ENCODE peak calls at places on chromosomes 7 and 10, in eight cellular contexts. S is WERI-Rb-1, T is uterus, E is spleen, M is neural progenitor cell, C is lower lobe of right lung, V is A549, D is choroid plexus epithelial cell. L is an unnamed sample.

GRCh38 chr7:71384094-71384493 is 252.2 kb downstream of the GALNT17 start:
- DNase-seq in S (no peak), T (no peak), E (no peak), M (no peak), C (no peak), V (no peak), D (no peak), L (no peak)

GRCh38 chr10:76342996-76343395 is 911.6 kb downstream of the LRMDA start:
- DNase-seq in S (no peak), T (no peak), E (no peak), M (no peak), C (no peak), V (no peak), D (no peak), L (no peak)

GRCh38 chr10:103859161-103860141 is 4.1 kb upstream of the SH3PXD2A start:
- DNase-seq in S (peak), T (peak), E (no peak), M (peak), C (no peak), V (peak), D (peak), L (peak)

GRCh38 chr10:9596368-9596920 is 1421.2 kb upstream of the CELF2 start:
- DNase-seq in S (no peak), T (no peak), E (no peak), M (no peak), C (no peak), V (peak), D (peak), L (no peak)

GRCh38 chr7:22176791-22177412 is 180.1 kb downstream of the RAPGEF5 start:
- DNase-seq in S (no peak), T (no peak), E (no peak), M (no peak), C (no peak), V (no peak), D (no peak), L (no peak)

GRCh38 chr10:929965-930364 is 1.5 kb downstream of the LARP4B start:
- DNase-seq in S (no peak), T (no peak), E (no peak), M (no peak), C (no peak), V (no peak), D (no peak), L (no peak)

GRCh38 chr7:114048386-114049235 is 129.8 kb upstream of the PPP1R3A start:
- DNase-seq in S (no peak), T (no peak), E (no peak), M (no peak), C (no peak), V (peak), D (peak), L (no peak)

GRCh38 chr10:93068411-93069244 is 5.1 kb upstream of the CYP26A1 start:
- DNase-seq in S (peak), T (no peak), E (no peak), M (peak), C (no peak), V (no peak), D (peak), L (no peak)

GRCh38 chr7:99987846-99988245 is 12.0 kb upstream of the AZGP1 start:
- DNase-seq in S (no peak), T (no peak), E (peak), M (no peak), C (no peak), V (no peak), D (no peak), L (no peak)

GRCh38 chr7:137816696-137817320 is 30.0 kb downstream of the DGKI start:
- DNase-seq in S (no peak), T (no peak), E (no peak), M (peak), C (no peak), V (no peak), D (peak), L (no peak)

GRCh38 chr10:104045151-104046089 is 40.3 kb downstream of the COL17A1 start:
- DNase-seq in S (peak), T (no peak), E (no peak), M (peak), C (no peak), V (peak), D (peak), L (peak)

GRCh38 chr10:15897282-15897681 is 37.0 kb upstream of the MINDY3 start:
- DNase-seq in S (no peak), T (no peak), E (no peak), M (no peak), C (no peak), V (no peak), D (peak), L (no peak)

GRCh38 chr10:57218382-57218781 is 857.3 kb upstream of the ZWINT start:
- DNase-seq in S (no peak), T (no peak), E (no peak), M (no peak), C (no peak), V (no peak), D (no peak), L (no peak)

GRCh38 chr7:2680792-2681490 is 7.1 kb upstream of the AMZ1 start:
- DNase-seq in S (peak), T (peak), E (peak), M (peak), C (peak), V (peak), D (peak), L (peak)

GRCh38 chr10:13500201-13500600 is 28.6 kb downstream of the BEND7 start:
- DNase-seq in S (no peak), T (no peak), E (no peak), M (no peak), C (no peak), V (no peak), D (no peak), L (no peak)

GRCh38 chr10:124048371-124049290 is 44.8 kb downstream of the CHST15 start:
- DNase-seq in S (no peak), T (no peak), E (peak), M (no peak), C (no peak), V (no peak), D (peak), L (no peak)

GRCh38 chr10:43268491-43268890 is 1.6 kb upstream of the RASGEF1A start:
- DNase-seq in S (no peak), T (no peak), E (no peak), M (no peak), C (no peak), V (no peak), D (no peak), L (no peak)

GRCh38 chr10:91953600-91954140 is 30.1 kb downstream of the BTAF1 start:
- DNase-seq in S (no peak), T (no peak), E (no peak), M (peak), C (no peak), V (no peak), D (no peak), L (no peak)

GRCh38 chr10:100661546-100661945 is 83.8 kb upstream of the PAX2 start:
- DNase-seq in S (no peak), T (no peak), E (no peak), M (no peak), C (no peak), V (no peak), D (no peak), L (no peak)

GRCh38 chr7:67423058-67423457 is 426.4 kb downstream of the TYW1 start:
- DNase-seq in S (no peak), T (no peak), E (peak), M (no peak), C (no peak), V (no peak), D (peak), L (peak)

GRCh38 chr10:100646033-100646432 is 99.3 kb upstream of the PAX2 start:
- DNase-seq in S (no peak), T (no peak), E (no peak), M (no peak), C (no peak), V (no peak), D (no peak), L (no peak)

GRCh38 chr10:61683319-61683718 is 20.6 kb downstream of the CABCOCO1 start:
- DNase-seq in S (no peak), T (no peak), E (no peak), M (no peak), C (no peak), V (no peak), D (no peak), L (no peak)

GRCh38 chr7:11969627-11970026 is 137.6 kb upstream of the THSD7A start:
- DNase-seq in S (no peak), T (no peak), E (no peak), M (peak), C (no peak), V (no peak), D (no peak), L (no peak)

GRCh38 chr7:21568762-21569161 is 25.9 kb downstream of the DNAH11 start:
- DNase-seq in S (no peak), T (no peak), E (no peak), M (peak), C (no peak), V (no peak), D (peak), L (no peak)

GRCh38 chr10:94403034-94403822 is 887 bp downstream of the TBC1D12 start:
- DNase-seq in S (peak), T (peak), E (peak), M (peak), C (peak), V (peak), D (peak), L (no peak)

GRCh38 chr10:598415-599170 is 90.9 kb downstream of the DIP2C start:
- DNase-seq in S (no peak), T (no peak), E (no peak), M (peak), C (no peak), V (no peak), D (peak), L (peak)

GRCh38 chr7:6423942-6424701 is 23.6 kb downstream of the DAGLB start:
- DNase-seq in S (no peak), T (no peak), E (peak), M (no peak), C (peak), V (peak), D (peak), L (no peak)

GRCh38 chr10:131073469-131074060 is 238.0 kb downstream of the TCERG1L start:
- DNase-seq in S (no peak), T (no peak), E (no peak), M (no peak), C (no peak), V (no peak), D (no peak), L (no peak)

GRCh38 chr10:92972066-92972870 is 88.3 kb upstream of the CYP26C1 start:
- DNase-seq in S (no peak), T (no peak), E (no peak), M (no peak), C (no peak), V (peak), D (peak), L (peak)

GRCh38 chr7:96823274-96823673 is 113.6 kb upstream of the SEM1 start:
- DNase-seq in S (no peak), T (no peak), E (no peak), M (no peak), C (no peak), V (no peak), D (peak), L (no peak)

GRCh38 chr7:39416866-39417265 is 149.3 kb upstream of the YAE1 start:
- DNase-seq in S (no peak), T (no peak), E (no peak), M (no peak), C (no peak), V (no peak), D (no peak), L (no peak)

GRCh38 chr10:69458426-69459100 is 7.3 kb downstream of the TSPAN15 start:
- DNase-seq in S (peak), T (peak), E (peak), M (no peak), C (peak), V (no peak), D (no peak), L (no peak)

GRCh38 chr7:84013616-84014240 is 180.9 kb downstream of the SEMA3A start:
- DNase-seq in S (no peak), T (no peak), E (no peak), M (peak), C (peak), V (no peak), D (no peak), L (no peak)

GRCh38 chr10:11165591-11166543 is 148.2 kb downstream of the CELF2 start:
- DNase-seq in S (no peak), T (peak), E (peak), M (peak), C (peak), V (peak), D (peak), L (no peak)

GRCh38 chr7:36639826-36640225 is 84.5 kb downstream of the AOAH start:
- DNase-seq in S (no peak), T (no peak), E (peak), M (no peak), C (no peak), V (no peak), D (no peak), L (no peak)

GRCh38 chr7:1253591-1254207 is 21.0 kb downstream of the UNCX start:
- DNase-seq in S (peak), T (no peak), E (no peak), M (no peak), C (peak), V (no peak), D (no peak), L (no peak)

GRCh38 chr7:27148031-27148775 is 629 bp upstream of the HOXA6 start:
- DNase-seq in S (no peak), T (peak), E (peak), M (no peak), C (peak), V (no peak), D (no peak), L (no peak)
- H3K4me3 ChIP-seq in S (no peak), T (peak), E (peak), M (peak), C (peak), V (no peak), D (no peak), L (no peak)

GRCh38 chr7:155232911-155233702 is 64.6 kb upstream of the INSIG1 start:
- DNase-seq in S (no peak), T (no peak), E (peak), M (no peak), C (no peak), V (no peak), D (peak), L (peak)
- TF ChIP-seq CTCF in S (no peak), T (no peak), E (no peak), M (no peak), C (no peak), V (no peak), D (no peak), L (no peak)

DNA sequence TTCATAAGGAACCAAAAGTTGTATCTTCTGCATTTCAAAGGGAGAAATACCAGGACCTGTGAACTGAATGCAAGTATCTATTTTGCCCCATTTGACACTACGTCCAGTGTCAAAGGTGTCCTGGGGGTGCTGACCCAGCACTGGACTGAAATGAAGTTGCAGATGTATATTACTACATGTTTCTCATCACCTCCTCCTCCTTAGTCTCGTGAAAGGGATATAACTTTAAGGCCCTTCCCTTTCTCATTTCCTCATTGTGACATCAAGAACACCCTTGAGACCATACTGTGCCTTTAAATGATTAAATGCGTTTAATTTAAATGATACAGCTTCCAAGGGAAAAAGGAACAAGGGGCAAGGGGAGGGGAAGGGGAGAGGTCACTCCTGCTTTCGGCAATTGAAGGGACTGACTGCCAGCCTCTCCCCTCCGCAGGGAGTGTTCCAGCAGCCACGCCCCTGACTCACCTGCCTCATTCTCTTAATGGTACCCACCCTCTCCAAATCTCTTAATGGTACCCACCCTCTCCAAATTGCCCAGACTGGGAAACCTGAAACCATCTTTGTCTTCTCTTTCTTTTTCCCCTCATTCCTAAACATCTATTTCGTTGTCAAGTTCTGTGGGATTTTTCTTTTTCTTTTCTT is 80.5 kb upstream of the KMT2E start:
- DNase-seq in S (no peak), T (no peak), E (no peak), M (no peak), C (no peak), V (no peak), D (no peak), L (no peak)
- H3K4me3 ChIP-seq in S (no peak), T (no peak), E (no peak), M (no peak), C (no peak), V (no peak), D (no peak), L (no peak)

GRCh38 chr7:115122388-115122787 is 200.5 kb downstream of the MDFIC start:
- DNase-seq in S (no peak), T (no peak), E (no peak), M (no peak), C (no peak), V (no peak), D (no peak), L (no peak)

GRCh38 chr7:115113776-115114175 is 191.9 kb downstream of the MDFIC start:
- DNase-seq in S (no peak), T (no peak), E (no peak), M (no peak), C (no peak), V (no peak), D (peak), L (no peak)

GRCh38 chr7:115113131-115113530 is 191.2 kb downstream of the MDFIC start:
- DNase-seq in S (no peak), T (no peak), E (no peak), M (no peak), C (no peak), V (no peak), D (no peak), L (no peak)

GRCh38 chr7:115116773-115117715 is 195.2 kb downstream of the MDFIC start:
- DNase-seq in S (no peak), T (no peak), E (no peak), M (no peak), C (no peak), V (peak), D (no peak), L (no peak)

GRCh38 chr7:115117748-115118147 is 195.9 kb downstream of the MDFIC start:
- DNase-seq in S (no peak), T (no peak), E (no peak), M (no peak), C (no peak), V (no peak), D (no peak), L (no peak)
- TF ChIP-seq CTCF in S (no peak), T (no peak), E (no peak), M (peak), C (no peak), V (no peak), D (no peak), L (no peak)

GRCh38 chr10:113357688-113358306 is 195.1 kb upstream of the HABP2 start:
- DNase-seq in S (no peak), T (no peak), E (no peak), M (peak), C (no peak), V (no peak), D (no peak), L (no peak)

GRCh38 chr10:113356794-113357687 is 195.8 kb upstream of the HABP2 start:
- DNase-seq in S (no peak), T (no peak), E (no peak), M (no peak), C (no peak), V (no peak), D (no peak), L (no peak)

GRCh38 chr10:113359664-113360063 is 193.2 kb upstream of the HABP2 start:
- DNase-seq in S (no peak), T (no peak), E (no peak), M (no peak), C (no peak), V (no peak), D (no peak), L (no peak)

GRCh38 chr10:113360870-113361269 is 192.0 kb upstream of the HABP2 start:
- DNase-seq in S (peak), T (no peak), E (no peak), M (no peak), C (no peak), V (no peak), D (no peak), L (no peak)

GRCh38 chr10:113362645-113363091 is 190.2 kb upstream of the HABP2 start:
- DNase-seq in S (no peak), T (peak), E (no peak), M (no peak), C (no peak), V (no peak), D (peak), L (no peak)
- H3K4me3 ChIP-seq in S (no peak), T (no peak), E (no peak), M (no peak), C (no peak), V (no peak), D (no peak), L (no peak)

L was measured in HFF-Myc.